ENCODE peak calls at places on chromosomes 13 and 19, in nine cellular contexts. One of them, this sample, is unnamed.

GRCh38 chr19:28444371-28444770 is 768.6 kb downstream of the UQCRFS1 start:
- DNase-seq in foreskin keratinocyte: no peak
- DNase-seq in fibroblast of pulmonary artery: no peak
- DNase-seq in GM12878: no peak
- DNase-seq in neural crest cell: no peak
- DNase-seq in fibroblast of lung: no peak
- DNase-seq in fibroblast of the aortic adventitia: no peak
- DNase-seq in lower leg skin: no peak
- DNase-seq in GM12864: no peak
- DNase-seq in this sample: no peak

GRCh38 chr13:111429064-111429558 is 108.7 kb downstream of the TEX29 start:
- DNase-seq in GM12878: no peak
- DNase-seq in fibroblast of lung: peak; percentile 27
- DNase-seq in foreskin keratinocyte: no peak
- DNase-seq in neural crest cell: peak; percentile 67
- DNase-seq in GM12864: no peak
- DNase-seq in fibroblast of pulmonary artery: peak; percentile 16
- DNase-seq in fibroblast of the aortic adventitia: peak; percentile 4
- DNase-seq in lower leg skin: peak; percentile 31
- DNase-seq in this sample: no peak

GRCh38 chr19:37845932-37846331 is 60.5 kb downstream of the WDR87 start:
- DNase-seq in GM12878: no peak
- DNase-seq in fibroblast of pulmonary artery: no peak
- DNase-seq in neural crest cell: no peak
- DNase-seq in fibroblast of the aortic adventitia: no peak
- DNase-seq in GM12864: no peak
- DNase-seq in fibroblast of lung: no peak
- DNase-seq in foreskin keratinocyte: no peak
- DNase-seq in lower leg skin: no peak
- DNase-seq in this sample: no peak

GRCh38 chr19:16928916-16929315 is 40.1 kb downstream of the F2RL3 start:
- DNase-seq in GM12864: no peak
- DNase-seq in neural crest cell: no peak
- DNase-seq in fibroblast of lung: no peak
- DNase-seq in foreskin keratinocyte: no peak
- DNase-seq in fibroblast of pulmonary artery: no peak
- DNase-seq in fibroblast of the aortic adventitia: no peak
- DNase-seq in GM12878: no peak
- DNase-seq in lower leg skin: no peak
- DNase-seq in this sample: peak; percentile 10

GRCh38 chr13:50580684-50581305 is 262.7 kb downstream of the DLEU7 start:
- DNase-seq in GM12864: no peak
- DNase-seq in foreskin keratinocyte: peak; percentile 20
- DNase-seq in fibroblast of pulmonary artery: peak; percentile 87
- DNase-seq in lower leg skin: no peak
- DNase-seq in fibroblast of lung: peak; percentile 81
- DNase-seq in neural crest cell: no peak
- DNase-seq in fibroblast of the aortic adventitia: peak; percentile 91
- DNase-seq in GM12878: no peak
- DNase-seq in this sample: no peak

GRCh38 chr19:46426506-46427162 is 2.1 kb downstream of the PNMA8C start:
- DNase-seq in GM12864: no peak
- DNase-seq in GM12878: no peak
- DNase-seq in neural crest cell: peak; percentile 83
- DNase-seq in foreskin keratinocyte: no peak
- DNase-seq in fibroblast of lung: peak; percentile 84
- DNase-seq in fibroblast of the aortic adventitia: peak; percentile 75
- DNase-seq in lower leg skin: no peak
- DNase-seq in fibroblast of pulmonary artery: peak; percentile 83
- DNase-seq in this sample: no peak

GRCh38 chr19:42942187-42942789 is 5.3 kb upstream of the PSG7 start:
- DNase-seq in fibroblast of pulmonary artery: peak; percentile 25
- DNase-seq in foreskin keratinocyte: no peak
- DNase-seq in lower leg skin: no peak
- DNase-seq in neural crest cell: no peak
- DNase-seq in GM12864: no peak
- DNase-seq in GM12878: no peak
- DNase-seq in fibroblast of lung: peak; percentile 2
- DNase-seq in fibroblast of the aortic adventitia: peak; percentile 52
- DNase-seq in this sample: no peak

GRCh38 chr19:55392820-55393219 is 7.1 kb downstream of the RPL28 start:
- DNase-seq in fibroblast of the aortic adventitia: no peak
- DNase-seq in fibroblast of lung: no peak
- DNase-seq in neural crest cell: no peak
- DNase-seq in foreskin keratinocyte: no peak
- DNase-seq in GM12864: no peak
- DNase-seq in fibroblast of pulmonary artery: no peak
- DNase-seq in lower leg skin: no peak
- DNase-seq in GM12878: no peak
- DNase-seq in this sample: no peak

GRCh38 chr19:33241091-33241529 is 15.5 kb upstream of the SLC7A10 start:
- DNase-seq in foreskin keratinocyte: no peak
- DNase-seq in fibroblast of the aortic adventitia: no peak
- DNase-seq in GM12878: no peak
- DNase-seq in fibroblast of pulmonary artery: no peak
- DNase-seq in lower leg skin: no peak
- DNase-seq in neural crest cell: no peak
- DNase-seq in fibroblast of lung: no peak
- DNase-seq in GM12864: no peak
- DNase-seq in this sample: peak; percentile 30

GRCh38 chr13:97977376-97977705 is 23.9 kb downstream of the IPO5 start:
- DNase-seq in GM12878: no peak
- DNase-seq in lower leg skin: no peak
- DNase-seq in fibroblast of the aortic adventitia: peak; percentile 22
- DNase-seq in fibroblast of lung: peak; percentile 28
- DNase-seq in fibroblast of pulmonary artery: no peak
- DNase-seq in GM12864: no peak
- DNase-seq in foreskin keratinocyte: no peak
- DNase-seq in neural crest cell: no peak
- DNase-seq in this sample: no peak

GRCh38 chr13:27526516-27526915 is 76.2 kb upstream of the MTIF3 start:
- DNase-seq in lower leg skin: no peak
- DNase-seq in GM12864: no peak
- DNase-seq in fibroblast of pulmonary artery: no peak
- DNase-seq in neural crest cell: no peak
- DNase-seq in fibroblast of lung: no peak
- DNase-seq in foreskin keratinocyte: no peak
- DNase-seq in fibroblast of the aortic adventitia: no peak
- DNase-seq in GM12878: no peak
- DNase-seq in this sample: no peak

GRCh38 chr13:95039415-95039814 is 261.8 kb downstream of the ABCC4 start:
- DNase-seq in foreskin keratinocyte: no peak
- DNase-seq in lower leg skin: no peak
- DNase-seq in fibroblast of lung: no peak
- DNase-seq in GM12878: no peak
- DNase-seq in fibroblast of pulmonary artery: no peak
- DNase-seq in GM12864: no peak
- DNase-seq in neural crest cell: no peak
- DNase-seq in fibroblast of the aortic adventitia: no peak
- DNase-seq in this sample: no peak

GRCh38 chr13:72284791-72285190 is 417.8 kb upstream of the DACH1 start:
- DNase-seq in fibroblast of pulmonary artery: no peak
- DNase-seq in neural crest cell: no peak
- DNase-seq in GM12864: no peak
- DNase-seq in GM12878: no peak
- DNase-seq in lower leg skin: no peak
- DNase-seq in foreskin keratinocyte: no peak
- DNase-seq in fibroblast of lung: no peak
- DNase-seq in fibroblast of the aortic adventitia: no peak
- DNase-seq in this sample: no peak

GRCh38 chr19:2805991-2806649 is 13.5 kb upstream of the ZNF554 start:
- DNase-seq in foreskin keratinocyte: no peak
- DNase-seq in fibroblast of pulmonary artery: no peak
- DNase-seq in fibroblast of lung: no peak
- DNase-seq in fibroblast of the aortic adventitia: no peak
- DNase-seq in lower leg skin: no peak
- DNase-seq in neural crest cell: no peak
- DNase-seq in GM12878: no peak
- DNase-seq in GM12864: no peak
- DNase-seq in this sample: no peak

GRCh38 chr19:46633130-46633529 is 2.9 kb downstream of the GNG8 start:
- DNase-seq in neural crest cell: no peak
- DNase-seq in fibroblast of pulmonary artery: no peak
- DNase-seq in GM12864: no peak
- DNase-seq in fibroblast of the aortic adventitia: no peak
- DNase-seq in fibroblast of lung: no peak
- DNase-seq in GM12878: no peak
- DNase-seq in foreskin keratinocyte: no peak
- DNase-seq in lower leg skin: no peak
- DNase-seq in this sample: no peak

GRCh38 chr19:18153555-18154134 is 682 bp downstream of the PIK3R2 start:
- DNase-seq in GM12878: no peak
- DNase-seq in lower leg skin: no peak
- DNase-seq in fibroblast of the aortic adventitia: no peak
- DNase-seq in neural crest cell: no peak
- DNase-seq in GM12864: no peak
- DNase-seq in foreskin keratinocyte: no peak
- DNase-seq in fibroblast of pulmonary artery: no peak
- DNase-seq in fibroblast of lung: no peak
- DNase-seq in this sample: no peak

GRCh38 chr19:41896581-41896942 is 13.6 kb downstream of the ARHGEF1 start:
- DNase-seq in fibroblast of lung: no peak
- DNase-seq in GM12864: no peak
- DNase-seq in fibroblast of pulmonary artery: no peak
- DNase-seq in neural crest cell: no peak
- DNase-seq in foreskin keratinocyte: no peak
- DNase-seq in GM12878: no peak
- DNase-seq in fibroblast of the aortic adventitia: no peak
- DNase-seq in lower leg skin: no peak
- DNase-seq in this sample: no peak

GRCh38 chr13:30577381-30577780 is 40.3 kb upstream of the USPL1 start:
- DNase-seq in fibroblast of pulmonary artery: peak; percentile 76
- DNase-seq in neural crest cell: no peak
- DNase-seq in lower leg skin: no peak
- DNase-seq in fibroblast of lung: peak; percentile 83
- DNase-seq in GM12878: peak; percentile 72
- DNase-seq in GM12864: peak; percentile 55
- DNase-seq in foreskin keratinocyte: peak; percentile 85
- DNase-seq in fibroblast of the aortic adventitia: peak; percentile 86
- DNase-seq in this sample: peak; percentile 73

DNA sequence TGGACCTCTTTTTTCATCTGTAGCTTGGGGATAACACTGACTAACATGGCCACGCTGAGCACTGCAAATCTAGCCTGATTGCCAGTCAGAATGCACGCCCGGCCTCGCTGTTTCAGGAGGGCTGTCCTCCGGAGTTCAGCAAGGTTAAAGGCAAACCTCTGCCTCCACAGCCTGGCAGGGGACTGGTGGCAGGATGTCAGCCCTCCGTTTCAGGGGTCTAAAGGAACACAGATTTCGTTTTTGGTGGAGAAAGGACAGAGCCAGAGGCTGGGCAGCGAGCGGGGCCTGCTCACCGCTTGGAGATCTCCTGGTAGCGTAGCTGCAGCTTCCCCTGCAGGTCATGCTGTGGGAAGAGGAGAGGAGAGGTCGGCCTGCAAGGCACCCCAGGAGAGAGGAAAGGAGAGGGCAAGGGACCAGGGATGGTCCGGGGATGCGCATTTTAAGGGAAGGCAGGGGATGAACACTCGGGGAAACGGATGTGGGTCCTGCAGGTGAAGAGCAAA is 560 bp downstream of the NDUFA7 start:
- DNase-seq in neural crest cell: no peak
- DNase-seq in lower leg skin: no peak
- DNase-seq in fibroblast of lung: no peak
- DNase-seq in GM12864: no peak
- DNase-seq in foreskin keratinocyte: no peak
- DNase-seq in fibroblast of pulmonary artery: no peak
- DNase-seq in GM12878: no peak
- DNase-seq in fibroblast of the aortic adventitia: no peak
- DNase-seq in this sample: no peak
- TF ChIP-seq CTCF in neural crest cell: no peak
- TF ChIP-seq CTCF in lower leg skin: no peak
- TF ChIP-seq CTCF in fibroblast of lung: no peak
- TF ChIP-seq CTCF in GM12864: no peak
- TF ChIP-seq CTCF in foreskin keratinocyte: no peak
- TF ChIP-seq CTCF in fibroblast of pulmonary artery: no peak
- TF ChIP-seq CTCF in GM12878: peak; percentile 11
- TF ChIP-seq CTCF in fibroblast of the aortic adventitia: no peak
- TF ChIP-seq CTCF in this sample: no peak

GRCh38 chr13:42875448-42876269 is 94.3 kb downstream of the FAM216B start:
- DNase-seq in GM12864: no peak
- DNase-seq in fibroblast of the aortic adventitia: peak; percentile 61
- DNase-seq in fibroblast of lung: peak; percentile 69
- DNase-seq in neural crest cell: peak; percentile 8
- DNase-seq in lower leg skin: no peak
- DNase-seq in fibroblast of pulmonary artery: peak; percentile 83
- DNase-seq in GM12878: no peak
- DNase-seq in foreskin keratinocyte: no peak
- DNase-seq in this sample: no peak
- TF ChIP-seq CTCF in GM12864: peak; percentile 21
- TF ChIP-seq CTCF in fibroblast of the aortic adventitia: peak; percentile 47
- TF ChIP-seq CTCF in fibroblast of lung: peak; percentile 36
- TF ChIP-seq CTCF in neural crest cell: peak; percentile 46
- TF ChIP-seq CTCF in lower leg skin: no peak
- TF ChIP-seq CTCF in fibroblast of pulmonary artery: peak; percentile 59
- TF ChIP-seq CTCF in GM12878: peak; percentile 4
- TF ChIP-seq CTCF in foreskin keratinocyte: no peak
- TF ChIP-seq CTCF in this sample: no peak

DNA sequence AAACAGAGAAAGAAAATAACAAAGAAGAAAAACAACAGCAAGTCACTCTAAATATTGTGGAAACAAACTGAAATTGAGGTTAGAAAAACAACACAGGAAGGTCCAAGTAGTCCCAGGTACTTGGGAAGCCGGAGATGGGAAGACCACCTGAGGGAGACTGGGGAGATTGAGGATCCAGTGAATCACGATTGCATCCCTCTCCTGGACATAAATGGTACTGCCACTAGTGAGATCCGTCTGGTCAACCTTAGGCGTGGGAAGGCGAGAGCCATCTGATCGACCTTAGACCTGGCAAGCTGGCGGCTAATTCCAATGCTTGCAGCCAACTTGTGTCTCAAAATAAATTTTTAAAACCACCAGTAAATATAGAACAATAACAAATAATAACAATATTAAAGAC is 81.9 kb downstream of the ZNF726 start:
- DNase-seq in neural crest cell: no peak
- DNase-seq in foreskin keratinocyte: no peak
- DNase-seq in GM12878: no peak
- DNase-seq in fibroblast of lung: no peak
- DNase-seq in fibroblast of the aortic adventitia: no peak
- DNase-seq in lower leg skin: no peak
- DNase-seq in GM12864: no peak
- DNase-seq in fibroblast of pulmonary artery: no peak
- DNase-seq in this sample: no peak
- TF ChIP-seq CTCF in neural crest cell: peak; percentile 50
- TF ChIP-seq CTCF in foreskin keratinocyte: peak; percentile 24
- TF ChIP-seq CTCF in GM12878: no peak
- TF ChIP-seq CTCF in fibroblast of lung: peak; percentile 5
- TF ChIP-seq CTCF in fibroblast of the aortic adventitia: peak; percentile 42
- TF ChIP-seq CTCF in lower leg skin: no peak
- TF ChIP-seq CTCF in GM12864: peak; percentile 40
- TF ChIP-seq CTCF in fibroblast of pulmonary artery: peak; percentile 22
- TF ChIP-seq CTCF in this sample: peak; percentile 28

DNA sequence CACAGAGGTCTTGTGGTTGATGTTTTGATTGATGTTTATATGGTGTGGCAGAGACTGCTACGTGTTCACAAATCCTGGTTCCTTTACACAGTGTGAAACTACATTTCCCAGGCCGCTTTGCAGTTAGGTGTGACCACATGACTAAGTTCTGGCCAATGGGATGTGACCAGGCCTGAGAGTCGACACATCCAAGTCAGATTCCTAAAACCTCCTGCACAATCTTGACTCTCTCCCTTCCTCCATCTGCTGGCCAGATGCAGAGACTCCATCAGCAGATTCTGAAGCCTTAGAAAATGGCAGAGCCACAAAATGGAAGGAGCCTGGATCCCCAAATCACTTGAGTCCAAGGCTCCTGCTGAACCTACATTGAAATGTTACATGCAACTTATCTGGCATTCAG is 12.6 kb downstream of the CD37 start:
- DNase-seq in fibroblast of the aortic adventitia: peak; percentile 71
- DNase-seq in fibroblast of pulmonary artery: peak; percentile 62
- DNase-seq in fibroblast of lung: peak; percentile 76
- DNase-seq in neural crest cell: no peak
- DNase-seq in GM12864: no peak
- DNase-seq in GM12878: no peak
- DNase-seq in lower leg skin: no peak
- DNase-seq in foreskin keratinocyte: no peak
- DNase-seq in this sample: no peak
- TF ChIP-seq CTCF in fibroblast of the aortic adventitia: peak; percentile 30
- TF ChIP-seq CTCF in fibroblast of pulmonary artery: peak; percentile 11
- TF ChIP-seq CTCF in fibroblast of lung: peak; percentile 12
- TF ChIP-seq CTCF in neural crest cell: peak; percentile 22
- TF ChIP-seq CTCF in GM12864: peak; percentile 10
- TF ChIP-seq CTCF in GM12878: no peak
- TF ChIP-seq CTCF in lower leg skin: no peak
- TF ChIP-seq CTCF in foreskin keratinocyte: peak; percentile 49
- TF ChIP-seq CTCF in this sample: no peak